ENCODE peak calls at places on chromosomes 1 and 21, in ten cellular contexts. One of them, this sample, is unnamed.

GRCh38 chr1:164562947-164563346 is 4.0 kb downstream of the PBX1 start:
- DNase-seq in ELR: no peak
- DNase-seq in heart left ventricle: no peak
- DNase-seq in amniotic epithelial cell: no peak
- DNase-seq in stimulated activated CD8-positive, alpha-beta memory T cell treated with anti-CD3 and anti-CD28 coated beads, Interleukin-2, amount 100 ng/mL, for 1 hour: no peak
- DNase-seq in NCI-H345: no peak
- DNase-seq in T-helper 2 cell: no peak
- DNase-seq in upper lobe of right lung: no peak
- DNase-seq in trophoblast cell: no peak
- DNase-seq in EL: no peak
- DNase-seq in this sample: peak

GRCh38 chr1:115782571-115783281 is 14.2 kb upstream of the CASQ2 start:
- DNase-seq in upper lobe of right lung: no peak
- DNase-seq in amniotic epithelial cell: peak
- DNase-seq in ELR: peak
- DNase-seq in T-helper 2 cell: no peak
- DNase-seq in heart left ventricle: no peak
- DNase-seq in EL: peak
- DNase-seq in stimulated activated CD8-positive, alpha-beta memory T cell treated with anti-CD3 and anti-CD28 coated beads, Interleukin-2, amount 100 ng/mL, for 1 hour: no peak
- DNase-seq in trophoblast cell: peak
- DNase-seq in NCI-H345: no peak
- DNase-seq in this sample: peak

GRCh38 chr1:175072131-175072941 is 4.7 kb downstream of the TNN start:
- DNase-seq in upper lobe of right lung: no peak
- DNase-seq in trophoblast cell: no peak
- DNase-seq in T-helper 2 cell: no peak
- DNase-seq in amniotic epithelial cell: peak
- DNase-seq in NCI-H345: no peak
- DNase-seq in stimulated activated CD8-positive, alpha-beta memory T cell treated with anti-CD3 and anti-CD28 coated beads, Interleukin-2, amount 100 ng/mL, for 1 hour: no peak
- DNase-seq in ELR: peak
- DNase-seq in EL: peak
- DNase-seq in heart left ventricle: peak
- DNase-seq in this sample: peak

GRCh38 chr21:42117229-42118048 is 46.3 kb downstream of the UMODL1 start:
- DNase-seq in trophoblast cell: peak
- DNase-seq in NCI-H345: peak
- DNase-seq in ELR: peak
- DNase-seq in T-helper 2 cell: peak
- DNase-seq in stimulated activated CD8-positive, alpha-beta memory T cell treated with anti-CD3 and anti-CD28 coated beads, Interleukin-2, amount 100 ng/mL, for 1 hour: peak
- DNase-seq in upper lobe of right lung: peak
- DNase-seq in heart left ventricle: peak
- DNase-seq in EL: peak
- DNase-seq in amniotic epithelial cell: peak
- DNase-seq in this sample: peak

GRCh38 chr1:158285756-158286241 is 3.9 kb upstream of the CD1C start:
- DNase-seq in EL: peak
- DNase-seq in stimulated activated CD8-positive, alpha-beta memory T cell treated with anti-CD3 and anti-CD28 coated beads, Interleukin-2, amount 100 ng/mL, for 1 hour: no peak
- DNase-seq in ELR: peak
- DNase-seq in amniotic epithelial cell: no peak
- DNase-seq in NCI-H345: no peak
- DNase-seq in T-helper 2 cell: no peak
- DNase-seq in upper lobe of right lung: peak
- DNase-seq in heart left ventricle: peak
- DNase-seq in trophoblast cell: peak
- DNase-seq in this sample: peak

GRCh38 chr1:223209992-223210785 is 67.1 kb upstream of the TLR5 start:
- DNase-seq in T-helper 2 cell: no peak
- DNase-seq in NCI-H345: no peak
- DNase-seq in stimulated activated CD8-positive, alpha-beta memory T cell treated with anti-CD3 and anti-CD28 coated beads, Interleukin-2, amount 100 ng/mL, for 1 hour: no peak
- DNase-seq in upper lobe of right lung: no peak
- DNase-seq in heart left ventricle: no peak
- DNase-seq in amniotic epithelial cell: no peak
- DNase-seq in trophoblast cell: no peak
- DNase-seq in ELR: no peak
- DNase-seq in EL: no peak
- DNase-seq in this sample: no peak

GRCh38 chr21:31509108-31510017 is 150.1 kb upstream of the SOD1 start:
- DNase-seq in upper lobe of right lung: no peak
- DNase-seq in ELR: peak
- DNase-seq in trophoblast cell: peak
- DNase-seq in amniotic epithelial cell: peak
- DNase-seq in heart left ventricle: no peak
- DNase-seq in EL: peak
- DNase-seq in NCI-H345: peak
- DNase-seq in stimulated activated CD8-positive, alpha-beta memory T cell treated with anti-CD3 and anti-CD28 coated beads, Interleukin-2, amount 100 ng/mL, for 1 hour: peak
- DNase-seq in T-helper 2 cell: peak
- DNase-seq in this sample: peak

GRCh38 chr1:21294266-21295058 is 4.2 kb upstream of the ECE1 start:
- DNase-seq in amniotic epithelial cell: no peak
- DNase-seq in upper lobe of right lung: no peak
- DNase-seq in trophoblast cell: peak
- DNase-seq in EL: no peak
- DNase-seq in stimulated activated CD8-positive, alpha-beta memory T cell treated with anti-CD3 and anti-CD28 coated beads, Interleukin-2, amount 100 ng/mL, for 1 hour: peak
- DNase-seq in NCI-H345: no peak
- DNase-seq in heart left ventricle: no peak
- DNase-seq in ELR: peak
- DNase-seq in T-helper 2 cell: peak
- DNase-seq in this sample: peak

GRCh38 chr1:167474191-167474641 is 44.1 kb downstream of the CD247 start:
- DNase-seq in heart left ventricle: no peak
- DNase-seq in amniotic epithelial cell: no peak
- DNase-seq in upper lobe of right lung: peak
- DNase-seq in NCI-H345: no peak
- DNase-seq in ELR: no peak
- DNase-seq in EL: no peak
- DNase-seq in T-helper 2 cell: peak
- DNase-seq in stimulated activated CD8-positive, alpha-beta memory T cell treated with anti-CD3 and anti-CD28 coated beads, Interleukin-2, amount 100 ng/mL, for 1 hour: no peak
- DNase-seq in trophoblast cell: no peak
- DNase-seq in this sample: no peak

GRCh38 chr1:23530089-23530749 is 814 bp downstream of the E2F2 start:
- DNase-seq in stimulated activated CD8-positive, alpha-beta memory T cell treated with anti-CD3 and anti-CD28 coated beads, Interleukin-2, amount 100 ng/mL, for 1 hour: no peak
- DNase-seq in amniotic epithelial cell: no peak
- DNase-seq in upper lobe of right lung: no peak
- DNase-seq in heart left ventricle: no peak
- DNase-seq in NCI-H345: peak
- DNase-seq in ELR: no peak
- DNase-seq in trophoblast cell: no peak
- DNase-seq in T-helper 2 cell: no peak
- DNase-seq in EL: no peak
- DNase-seq in this sample: peak

GRCh38 chr1:76074321-76075187 is at the start of gene ST6GALNAC3:
- DNase-seq in ELR: peak
- DNase-seq in upper lobe of right lung: peak
- DNase-seq in T-helper 2 cell: peak
- DNase-seq in stimulated activated CD8-positive, alpha-beta memory T cell treated with anti-CD3 and anti-CD28 coated beads, Interleukin-2, amount 100 ng/mL, for 1 hour: peak
- DNase-seq in amniotic epithelial cell: peak
- DNase-seq in NCI-H345: peak
- DNase-seq in EL: peak
- DNase-seq in heart left ventricle: peak
- DNase-seq in trophoblast cell: peak
- DNase-seq in this sample: peak

GRCh38 chr1:156356875-156357534 is 12.0 kb upstream of the RHBG start:
- DNase-seq in NCI-H345: peak
- DNase-seq in heart left ventricle: peak
- DNase-seq in stimulated activated CD8-positive, alpha-beta memory T cell treated with anti-CD3 and anti-CD28 coated beads, Interleukin-2, amount 100 ng/mL, for 1 hour: peak
- DNase-seq in EL: peak
- DNase-seq in upper lobe of right lung: peak
- DNase-seq in ELR: peak
- DNase-seq in T-helper 2 cell: peak
- DNase-seq in amniotic epithelial cell: no peak
- DNase-seq in trophoblast cell: peak
- DNase-seq in this sample: peak

GRCh38 chr1:2466270-2466665 is 9.8 kb upstream of the PLCH2 start:
- DNase-seq in T-helper 2 cell: no peak
- DNase-seq in stimulated activated CD8-positive, alpha-beta memory T cell treated with anti-CD3 and anti-CD28 coated beads, Interleukin-2, amount 100 ng/mL, for 1 hour: no peak
- DNase-seq in amniotic epithelial cell: no peak
- DNase-seq in EL: no peak
- DNase-seq in trophoblast cell: no peak
- DNase-seq in upper lobe of right lung: no peak
- DNase-seq in ELR: no peak
- DNase-seq in heart left ventricle: no peak
- DNase-seq in NCI-H345: no peak
- DNase-seq in this sample: no peak

GRCh38 chr1:107432108-107432507 is 291.3 kb downstream of the NTNG1 start:
- DNase-seq in stimulated activated CD8-positive, alpha-beta memory T cell treated with anti-CD3 and anti-CD28 coated beads, Interleukin-2, amount 100 ng/mL, for 1 hour: no peak
- DNase-seq in trophoblast cell: no peak
- DNase-seq in heart left ventricle: no peak
- DNase-seq in ELR: no peak
- DNase-seq in upper lobe of right lung: no peak
- DNase-seq in T-helper 2 cell: no peak
- DNase-seq in NCI-H345: no peak
- DNase-seq in EL: no peak
- DNase-seq in amniotic epithelial cell: no peak
- DNase-seq in this sample: no peak

GRCh38 chr1:54934869-54935268 is 45.6 kb upstream of the TMEM61 start:
- DNase-seq in upper lobe of right lung: no peak
- DNase-seq in ELR: peak
- DNase-seq in amniotic epithelial cell: peak
- DNase-seq in NCI-H345: no peak
- DNase-seq in T-helper 2 cell: no peak
- DNase-seq in stimulated activated CD8-positive, alpha-beta memory T cell treated with anti-CD3 and anti-CD28 coated beads, Interleukin-2, amount 100 ng/mL, for 1 hour: no peak
- DNase-seq in trophoblast cell: peak
- DNase-seq in heart left ventricle: no peak
- DNase-seq in EL: peak
- DNase-seq in this sample: no peak

GRCh38 chr21:45508607-45509565 is 33.4 kb downstream of the SLC19A1 start:
- DNase-seq in upper lobe of right lung: peak
- DNase-seq in NCI-H345: no peak
- DNase-seq in T-helper 2 cell: no peak
- DNase-seq in ELR: peak
- DNase-seq in stimulated activated CD8-positive, alpha-beta memory T cell treated with anti-CD3 and anti-CD28 coated beads, Interleukin-2, amount 100 ng/mL, for 1 hour: no peak
- DNase-seq in EL: no peak
- DNase-seq in heart left ventricle: no peak
- DNase-seq in trophoblast cell: no peak
- DNase-seq in amniotic epithelial cell: no peak
- DNase-seq in this sample: no peak

GRCh38 chr1:902802-903201 is 20.9 kb upstream of the SAMD11 start:
- DNase-seq in stimulated activated CD8-positive, alpha-beta memory T cell treated with anti-CD3 and anti-CD28 coated beads, Interleukin-2, amount 100 ng/mL, for 1 hour: no peak
- DNase-seq in trophoblast cell: no peak
- DNase-seq in amniotic epithelial cell: no peak
- DNase-seq in T-helper 2 cell: no peak
- DNase-seq in heart left ventricle: no peak
- DNase-seq in NCI-H345: no peak
- DNase-seq in upper lobe of right lung: no peak
- DNase-seq in ELR: no peak
- DNase-seq in EL: no peak
- DNase-seq in this sample: no peak

GRCh38 chr1:89523597-89524368 is 846 bp upstream of the LRRC8B start:
- DNase-seq in stimulated activated CD8-positive, alpha-beta memory T cell treated with anti-CD3 and anti-CD28 coated beads, Interleukin-2, amount 100 ng/mL, for 1 hour: no peak
- DNase-seq in NCI-H345: peak
- DNase-seq in ELR: peak
- DNase-seq in EL: peak
- DNase-seq in T-helper 2 cell: peak
- DNase-seq in heart left ventricle: peak
- DNase-seq in upper lobe of right lung: no peak
- DNase-seq in trophoblast cell: peak
- DNase-seq in amniotic epithelial cell: no peak
- DNase-seq in this sample: peak

GRCh38 chr1:56968878-56969495 is 3.2 kb upstream of the C8B start:
- DNase-seq in upper lobe of right lung: no peak
- DNase-seq in T-helper 2 cell: no peak
- DNase-seq in amniotic epithelial cell: no peak
- DNase-seq in stimulated activated CD8-positive, alpha-beta memory T cell treated with anti-CD3 and anti-CD28 coated beads, Interleukin-2, amount 100 ng/mL, for 1 hour: no peak
- DNase-seq in heart left ventricle: no peak
- DNase-seq in EL: no peak
- DNase-seq in NCI-H345: no peak
- DNase-seq in trophoblast cell: no peak
- DNase-seq in ELR: no peak
- DNase-seq in this sample: peak

GRCh38 chr1:110245876-110246620 is 35.9 kb downstream of the KCNC4 start:
- DNase-seq in ELR: peak
- DNase-seq in NCI-H345: no peak
- DNase-seq in upper lobe of right lung: no peak
- DNase-seq in heart left ventricle: no peak
- DNase-seq in amniotic epithelial cell: no peak
- DNase-seq in T-helper 2 cell: no peak
- DNase-seq in stimulated activated CD8-positive, alpha-beta memory T cell treated with anti-CD3 and anti-CD28 coated beads, Interleukin-2, amount 100 ng/mL, for 1 hour: no peak
- DNase-seq in trophoblast cell: no peak
- DNase-seq in EL: no peak
- DNase-seq in this sample: no peak

GRCh38 chr1:50774759-50775351 is 185.2 kb downstream of the FAF1 start:
- DNase-seq in ELR: peak
- DNase-seq in amniotic epithelial cell: peak
- DNase-seq in NCI-H345: peak
- DNase-seq in upper lobe of right lung: no peak
- DNase-seq in stimulated activated CD8-positive, alpha-beta memory T cell treated with anti-CD3 and anti-CD28 coated beads, Interleukin-2, amount 100 ng/mL, for 1 hour: no peak
- DNase-seq in trophoblast cell: peak
- DNase-seq in heart left ventricle: no peak
- DNase-seq in T-helper 2 cell: no peak
- DNase-seq in EL: peak
- DNase-seq in this sample: peak

GRCh38 chr1:82538876-82539275 is 738.1 kb downstream of the ADGRL2 start:
- DNase-seq in T-helper 2 cell: no peak
- DNase-seq in trophoblast cell: no peak
- DNase-seq in NCI-H345: no peak
- DNase-seq in EL: peak
- DNase-seq in upper lobe of right lung: no peak
- DNase-seq in ELR: no peak
- DNase-seq in amniotic epithelial cell: peak
- DNase-seq in heart left ventricle: no peak
- DNase-seq in stimulated activated CD8-positive, alpha-beta memory T cell treated with anti-CD3 and anti-CD28 coated beads, Interleukin-2, amount 100 ng/mL, for 1 hour: no peak
- DNase-seq in this sample: no peak

GRCh38 chr1:7389201-7389785 is 381.8 kb upstream of the VAMP3 start:
- DNase-seq in stimulated activated CD8-positive, alpha-beta memory T cell treated with anti-CD3 and anti-CD28 coated beads, Interleukin-2, amount 100 ng/mL, for 1 hour: no peak
- DNase-seq in NCI-H345: peak
- DNase-seq in trophoblast cell: no peak
- DNase-seq in T-helper 2 cell: no peak
- DNase-seq in upper lobe of right lung: no peak
- DNase-seq in ELR: no peak
- DNase-seq in heart left ventricle: peak
- DNase-seq in EL: no peak
- DNase-seq in amniotic epithelial cell: peak
- DNase-seq in this sample: no peak

GRCh38 chr1:171754381-171754705 is 12.5 kb upstream of the VAMP4 start:
- DNase-seq in ELR: peak
- DNase-seq in trophoblast cell: no peak
- DNase-seq in EL: peak
- DNase-seq in T-helper 2 cell: no peak
- DNase-seq in stimulated activated CD8-positive, alpha-beta memory T cell treated with anti-CD3 and anti-CD28 coated beads, Interleukin-2, amount 100 ng/mL, for 1 hour: no peak
- DNase-seq in upper lobe of right lung: no peak
- DNase-seq in NCI-H345: no peak
- DNase-seq in heart left ventricle: no peak
- DNase-seq in amniotic epithelial cell: peak
- DNase-seq in this sample: peak

This sample was measured in MCF 10A.